ENCODE peak calls at places on chromosomes 4 and X, in seven cellular contexts. Q is spleen, U is heart left ventricle, D is thoracic aorta, P is uterus, Z is psoas muscle, W is hepatocyte. N is an unnamed sample. For H3K4me1, the result is how much of the 10 kb centered on the place peaks cover.

GRCh38 chr4:40927108-40927507 is 177.4 kb downstream of the NSUN7 start:
- DNase-seq in D (no peak), W (no peak), Z (no peak), U (no peak), Q (no peak), P (no peak), N (no peak)

GRCh38 chrX:861335-861890 is 230.8 kb downstream of the SHOX start:
- DNase-seq in P (no peak), W (no peak), D (no peak), Z (no peak), Q (no peak), U (no peak), N (no peak)

GRCh38 chr4:6527259-6527658 is 47.7 kb upstream of the MAN2B2 start:
- DNase-seq in Q (no peak), D (no peak), P (no peak), Z (no peak), W (no peak), U (no peak), N (no peak)

GRCh38 chr4:109014593-109015412 is 251.9 kb upstream of the ETNPPL start:
- DNase-seq in D (no peak), W (no peak), Q (no peak), P (no peak), Z (no peak), U (no peak), N (no peak)

GRCh38 chr4:20724915-20725314 is 24.7 kb downstream of the PACRGL start:
- DNase-seq in Z (no peak), P (no peak), W (no peak), D (no peak), Q (no peak), U (no peak), N (no peak)

GRCh38 chr4:90030953-90031352 is 96.2 kb upstream of the CCSER1 start:
- DNase-seq in D (no peak), Q (no peak), Z (no peak), W (peak), U (no peak), P (no peak), N (no peak)

GRCh38 chr4:188611143-188611542 is 471.9 kb downstream of the TRIML1 start:
- DNase-seq in Q (no peak), P (no peak), U (no peak), W (no peak), D (no peak), Z (no peak), N (no peak)

GRCh38 chr4:82798168-82799005 is at the start of gene SCD5:
- DNase-seq in U (peak), W (peak), D (peak), Z (peak), Q (peak), P (peak), N (peak)

GRCh38 chr4:4419896-4420295 is 33.0 kb downstream of the NSG1 start:
- DNase-seq in Q (no peak), D (no peak), P (peak), W (no peak), U (peak), Z (no peak), N (no peak)

GRCh38 chr4:78417603-78418002 is 134.0 kb upstream of the ANXA3 start:
- DNase-seq in U (no peak), P (no peak), Q (no peak), D (no peak), W (no peak), Z (no peak), N (no peak)

GRCh38 chr4:80006935-80007744 is 65.9 kb downstream of the ANTXR2 start:
- DNase-seq in Z (no peak), D (no peak), P (no peak), U (no peak), W (peak), Q (no peak), N (no peak)

GRCh38 chr4:118988635-118988972 is 100.0 kb downstream of the SYNPO2 start:
- DNase-seq in Q (no peak), U (no peak), Z (no peak), P (no peak), D (no peak), W (no peak), N (no peak)

GRCh38 chr4:94488667-94489066 is 36.9 kb downstream of the PDLIM5 start:
- DNase-seq in Z (no peak), P (no peak), D (no peak), Q (no peak), U (no peak), W (no peak), N (no peak)

GRCh38 chrX:9278475-9279270 is 186.2 kb upstream of the TBL1X start:
- DNase-seq in Z (no peak), P (no peak), U (no peak), Q (no peak), D (no peak), W (no peak), N (no peak)

GRCh38 chr4:98739718-98740117 is 81.3 kb upstream of the TSPAN5 start:
- DNase-seq in Q (no peak), P (no peak), U (no peak), Z (no peak), W (no peak), D (no peak), N (no peak)

GRCh38 chr4:57501715-57502114 is 391.5 kb upstream of the IGFBP7 start:
- DNase-seq in D (no peak), Q (no peak), U (peak), Z (no peak), P (no peak), W (peak), N (no peak)

GRCh38 chr4:25007608-25008007 is 23.1 kb downstream of the LGI2 start:
- DNase-seq in Z (no peak), U (no peak), P (no peak), W (no peak), D (no peak), Q (no peak), N (no peak)

GRCh38 chr4:139845481-139846093 is 180.0 kb downstream of the MGST2 start:
- DNase-seq in P (no peak), U (no peak), Q (no peak), W (no peak), D (no peak), Z (no peak), N (no peak)

GRCh38 chr4:119748853-119749252 is 120.2 kb upstream of the PDE5A start:
- DNase-seq in D (no peak), U (no peak), W (no peak), Z (no peak), P (no peak), Q (no peak), N (no peak)

GRCh38 chr4:75555294-75556164 is at the start of gene ODAPH:
- DNase-seq in Q (no peak), Z (no peak), U (no peak), P (no peak), D (no peak), W (peak), N (no peak)

GRCh38 chr4:112327950-112328349 is 30.8 kb downstream of the ALPK1 start:
- DNase-seq in Q (peak), W (peak), U (no peak), D (no peak), P (no peak), Z (no peak), N (no peak)

GRCh38 chrX:24528605-24529004 is 63.5 kb downstream of the PDK3 start:
- DNase-seq in U (no peak), Z (no peak), D (no peak), P (no peak), Q (no peak), W (no peak), N (no peak)

GRCh38 chr4:118826723-118827444 is 9.0 kb downstream of the SEC24D start:
- DNase-seq in P (no peak), Q (no peak), W (no peak), U (no peak), D (no peak), Z (no peak), N (peak)

GRCh38 chrX:1401611-1402430 is 9.9 kb upstream of the SLC25A6 start:
- DNase-seq in Z (peak), W (no peak), U (no peak), Q (peak), D (no peak), P (no peak), N (no peak)

GRCh38 chrX:104166735-104167436 is 633 bp downstream of the FAM199X start:
- DNase-seq in D (no peak), Q (no peak), Z (no peak), P (no peak), U (no peak), W (no peak), N (peak)

GRCh38 chrX:38649674-38650647 is 88.6 kb downstream of the TSPAN7 start:
- DNase-seq in Q (no peak), P (no peak), D (no peak), Z (no peak), U (no peak), W (no peak), N (no peak)

GRCh38 chrX:67781132-67781531 is 237.3 kb downstream of the AR start:
- DNase-seq in D (no peak), Q (no peak), W (no peak), Z (no peak), P (peak), U (peak), N (no peak)

GRCh38 chrX:151735219-151735618 is 673 bp downstream of the CNGA2 start:
- DNase-seq in D (no peak), U (no peak), W (no peak), P (no peak), Q (peak), Z (no peak), N (no peak)

GRCh38 chr4:1572521-1572920 is 111.6 kb downstream of the FAM53A start:
- DNase-seq in Q (peak), W (no peak), U (no peak), Z (no peak), P (no peak), D (no peak), N (peak)

GRCh38 chr4:1247811-1248261 is 1.1 kb downstream of the CTBP1 start:
- DNase-seq in D (no peak), P (no peak), W (no peak), Q (no peak), Z (no peak), U (no peak), N (no peak)

GRCh38 chr4:10063544-10064300 is 42.4 kb upstream of the SLC2A9 start:
- DNase-seq in W (peak), Q (no peak), Z (peak), U (peak), D (peak), P (peak), N (peak)

GRCh38 chrX:145817299-145817665 is 347 bp upstream of the SLITRK2 start:
- DNase-seq in P (peak), D (no peak), W (no peak), Z (no peak), Q (no peak), U (no peak), N (no peak)

GRCh38 chr4:8182858-8183725 is 16.0 kb upstream of the SH3TC1 start:
- DNase-seq in U (peak), P (peak), D (no peak), Q (peak), W (peak), Z (peak), N (peak)

GRCh38 chrX:125953769-125954168 is 212.3 kb downstream of the DCAF12L2 start:
- DNase-seq in Q (no peak), D (no peak), U (no peak), W (no peak), P (no peak), Z (no peak), N (no peak)

GRCh38 chr4:169583563-169583962 is 28.8 kb downstream of the NEK1 start:
- DNase-seq in D (no peak), Z (no peak), U (no peak), P (no peak), Q (no peak), W (no peak), N (no peak)

GRCh38 chr4:101019941-101020401 is 327.4 kb downstream of the PPP3CA start:
- DNase-seq in W (peak), D (no peak), P (no peak), U (no peak), Q (no peak), Z (no peak), N (no peak)

GRCh38 chrX:48083212-48083611 is 11.8 kb upstream of the ZNF630 start:
- DNase-seq in Q (no peak), U (peak), D (no peak), W (peak), P (no peak), Z (no peak), N (no peak)

GRCh38 chr4:122963222-122963621 is 40.8 kb upstream of the NUDT6 start:
- DNase-seq in Z (no peak), Q (no peak), U (no peak), D (no peak), W (no peak), P (no peak), N (no peak)

GRCh38 chr4:26727849-26728248 is 132.8 kb upstream of the STIM2 start:
- DNase-seq in Z (no peak), D (no peak), P (no peak), U (no peak), W (no peak), Q (no peak), N (no peak)

GRCh38 chr4:26732356-26732755 is 128.3 kb upstream of the STIM2 start:
- DNase-seq in P (no peak), D (no peak), Z (no peak), Q (no peak), U (no peak), W (no peak), N (no peak)

GRCh38 chr4:26729027-26729426 is 131.6 kb upstream of the STIM2 start:
- DNase-seq in W (peak), Q (no peak), D (no peak), P (no peak), Z (no peak), U (no peak), N (no peak)

GRCh38 chr4:26729547-26729946 is 131.1 kb upstream of the STIM2 start:
- DNase-seq in W (no peak), D (no peak), Q (no peak), U (no peak), P (no peak), Z (no peak), N (no peak)

DNA sequence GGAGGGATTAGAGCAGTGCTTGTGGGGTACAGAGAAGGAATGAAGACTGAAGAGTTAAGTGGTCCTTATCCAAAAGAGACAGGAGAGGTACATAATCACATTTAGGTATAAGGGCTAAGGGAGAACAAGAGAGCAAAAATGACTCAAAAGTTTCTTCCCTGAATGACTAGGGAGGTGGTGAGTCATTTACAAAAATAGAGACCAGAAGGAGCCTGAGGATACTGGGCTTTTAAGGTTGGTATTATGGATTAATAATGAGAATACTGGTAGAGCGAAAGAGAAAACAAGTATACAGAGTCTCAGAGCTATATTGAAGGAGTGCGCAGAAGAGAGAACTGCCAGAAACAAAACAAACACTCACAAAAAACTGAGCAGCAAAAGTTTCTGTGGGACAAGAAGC is 129.3 kb upstream of the STIM2 start:
- DNase-seq in P (no peak), Q (no peak), D (no peak), Z (no peak), W (no peak), U (no peak), N (no peak)
- H3K4me1 ChIP-seq in P (under half), Q (under half), D (under half), Z (under half), W (under half), U (under half), N (under half)

GRCh38 chr4:185317880-185318279 is 77.8 kb downstream of the LRP2BP start:
- DNase-seq in W (no peak), D (no peak), U (no peak), P (no peak), Z (no peak), Q (no peak), N (no peak)
- H3K4me1 ChIP-seq in W (under half), D (under half), U (under half), P (under half), Z (under half), Q (under half), N (under half)

GRCh38 chr4:48670587-48670986 is 109.5 kb downstream of the FRYL start:
- DNase-seq in Z (no peak), W (no peak), Q (no peak), U (no peak), P (no peak), D (no peak), N (no peak)

GRCh38 chr4:48665555-48666186 is 114.4 kb downstream of the FRYL start:
- DNase-seq in U (no peak), D (no peak), Q (no peak), Z (no peak), P (no peak), W (no peak), N (no peak)

GRCh38 chr4:48667148-48667547 is 112.9 kb downstream of the FRYL start:
- DNase-seq in P (no peak), Z (no peak), Q (no peak), D (no peak), W (no peak), U (no peak), N (no peak)

GRCh38 chr4:48669086-48669485 is 111.0 kb downstream of the FRYL start:
- DNase-seq in D (no peak), Q (no peak), W (no peak), Z (no peak), P (no peak), U (no peak), N (no peak)

GRCh38 chr4:48668254-48669017 is 111.6 kb downstream of the FRYL start:
- DNase-seq in D (no peak), U (no peak), Z (no peak), W (peak), Q (no peak), P (no peak), N (no peak)
- H3K4me1 ChIP-seq in D (half or more), U (under half), Z (under half), W (under half), Q (under half), P (under half), N (under half)

GRCh38 chrX:153764786-153765137 is 713 bp downstream of the PLXNB3 start:
- DNase-seq in D (no peak), W (no peak), U (no peak), Z (no peak), Q (peak), P (peak), N (peak)
- H3K4me1 ChIP-seq in D (under half), W (under half), U (under half), Z (under half), Q (under half), P (under half), N (under half)